ENCODE peak calls at places on chromosomes 5 and 9, in ten cellular contexts. O is CD4-positive, alpha-beta T cell; Z is body of pancreas; D is kidney; S is psoas muscle; M is WERI-Rb-1; R is RWPE1; Q is esophagus squamous epithelium; F is testis; I is AG04450. K is an unnamed sample.

GRCh38 chr9:120918931-120919638 is 7.5 kb downstream of the TRAF1 start:
- DNase-seq in O (no peak), Z (no peak), D (no peak), S (no peak), M (no peak), R (no peak), Q (no peak), F (peak), I (no peak), K (no peak)

GRCh38 chr9:89661391-89661949 is 56.7 kb downstream of the GADD45G start:
- DNase-seq in O (no peak), Z (no peak), D (no peak), S (no peak), M (peak), R (no peak), Q (no peak), F (peak), I (no peak), K (no peak)

GRCh38 chr5:78345485-78345884 is 14.9 kb upstream of the SCAMP1 start:
- DNase-seq in O (no peak), Z (no peak), D (no peak), S (no peak), M (no peak), R (no peak), Q (no peak), F (no peak), I (no peak), K (no peak)

GRCh38 chr5:58012103-58012502 is 447.8 kb downstream of the PLK2 start:
- DNase-seq in O (no peak), Z (no peak), D (no peak), S (no peak), M (no peak), R (no peak), Q (no peak), F (no peak), I (no peak), K (no peak)

GRCh38 chr5:78829811-78830499 is 155.2 kb downstream of the ARSB start:
- DNase-seq in O (no peak), Z (peak), D (peak), S (peak), M (no peak), R (no peak), Q (no peak), F (peak), I (no peak), K (no peak)

GRCh38 chr5:171300358-171300757 is 8.7 kb upstream of the TLX3 start:
- DNase-seq in O (no peak), Z (no peak), D (no peak), S (no peak), M (no peak), R (no peak), Q (no peak), F (no peak), I (no peak), K (no peak)

GRCh38 chr9:70438341-70438924 is 24.0 kb upstream of the KLF9 start:
- DNase-seq in O (no peak), Z (peak), D (peak), S (peak), M (peak), R (peak), Q (no peak), F (peak), I (no peak), K (peak)

GRCh38 chr9:87684627-87685204 is 41.2 kb upstream of the CTSL start:
- DNase-seq in O (no peak), Z (peak), D (no peak), S (peak), M (peak), R (peak), Q (no peak), F (peak), I (no peak), K (no peak)

GRCh38 chr5:110460837-110461236 is 265.6 kb downstream of the TMEM232 start:
- DNase-seq in O (no peak), Z (no peak), D (no peak), S (no peak), M (no peak), R (no peak), Q (no peak), F (no peak), I (no peak), K (no peak)

GRCh38 chr9:14343948-14344547 is 30.1 kb upstream of the NFIB start:
- DNase-seq in O (no peak), Z (no peak), D (no peak), S (peak), M (no peak), R (no peak), Q (no peak), F (peak), I (no peak), K (no peak)

GRCh38 chr5:94693043-94693822 is 74.8 kb downstream of the SLF1 start:
- DNase-seq in O (no peak), Z (no peak), D (no peak), S (no peak), M (no peak), R (peak), Q (no peak), F (no peak), I (peak), K (peak)

GRCh38 chr9:113986931-113987330 is 91.2 kb downstream of the AMBP start:
- DNase-seq in O (no peak), Z (no peak), D (no peak), S (no peak), M (no peak), R (no peak), Q (no peak), F (no peak), I (no peak), K (no peak)

GRCh38 chr5:31987985-31988710 is 186.0 kb downstream of the GOLPH3 start:
- DNase-seq in O (no peak), Z (no peak), D (no peak), S (no peak), M (no peak), R (peak), Q (no peak), F (no peak), I (peak), K (peak)

GRCh38 chr9:79382468-79382867 is 189.3 kb upstream of the TLE4 start:
- DNase-seq in O (no peak), Z (no peak), D (no peak), S (no peak), M (no peak), R (no peak), Q (no peak), F (no peak), I (no peak), K (no peak)

GRCh38 chr5:97929383-97929782 is 746.3 kb upstream of the RIOK2 start:
- DNase-seq in O (no peak), Z (no peak), D (no peak), S (no peak), M (no peak), R (no peak), Q (no peak), F (no peak), I (peak), K (no peak)

GRCh38 chr5:55441954-55442353 is 92.8 kb downstream of the PLPP1 start:
- DNase-seq in O (no peak), Z (no peak), D (no peak), S (no peak), M (no peak), R (no peak), Q (no peak), F (no peak), I (no peak), K (no peak)

GRCh38 chr5:944992-945685 is 52.5 kb downstream of the TRIP13 start:
- DNase-seq in O (no peak), Z (no peak), D (no peak), S (no peak), M (peak), R (no peak), Q (no peak), F (peak), I (no peak), K (no peak)

DNA sequence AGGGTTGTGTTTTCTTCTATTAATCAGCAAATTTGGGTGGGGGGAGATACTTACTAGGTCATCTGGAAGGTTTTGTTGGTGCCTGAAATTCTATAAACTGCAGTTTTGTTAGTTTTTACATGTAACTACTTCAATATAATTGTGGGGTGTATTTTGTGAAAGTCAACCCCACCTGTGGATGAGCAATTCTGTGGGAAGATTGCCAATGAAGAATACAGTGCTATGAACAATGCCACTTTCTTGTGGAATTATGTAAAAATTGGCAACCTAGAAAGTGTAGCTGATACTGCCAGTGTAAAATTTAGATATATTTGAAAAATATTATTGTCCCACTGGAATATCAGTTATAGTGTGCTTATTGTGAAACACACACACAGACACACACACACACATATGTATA is 80.7 kb downstream of the VCAN start:
- DNase-seq in O (no peak), Z (no peak), D (no peak), S (no peak), M (no peak), R (peak), Q (no peak), F (no peak), I (no peak), K (no peak)
- H3K27ac ChIP-seq in O (no peak), Z (no peak), D (no peak), S (no peak), M (no peak), R (no peak), Q (no peak), F (no peak), I (no peak), K (no peak)

DNA sequence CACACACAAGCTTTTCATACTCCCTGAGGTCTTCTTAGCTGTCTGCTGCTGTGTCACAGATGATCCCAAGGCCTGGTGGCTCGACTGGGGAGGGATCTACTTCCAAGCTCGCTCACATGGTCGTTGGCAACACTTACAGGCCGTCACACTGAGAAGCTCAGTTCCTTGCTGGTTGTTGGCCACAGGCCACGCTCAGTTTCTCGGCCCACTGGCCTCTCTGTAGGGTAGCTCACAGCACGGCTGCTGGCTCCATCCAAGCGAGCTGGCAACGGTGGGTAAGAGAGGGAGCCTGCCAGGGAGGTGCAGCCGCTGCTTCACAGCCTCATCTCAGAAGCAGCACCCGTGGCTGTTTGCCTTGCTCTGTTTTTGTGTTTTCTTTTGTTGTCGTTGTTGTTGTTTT is 43.8 kb upstream of the GFPT2 start:
- DNase-seq in O (no peak), Z (no peak), D (no peak), S (no peak), M (no peak), R (no peak), Q (no peak), F (no peak), I (no peak), K (no peak)
- H3K27ac ChIP-seq in O (no peak), Z (no peak), D (no peak), S (no peak), M (no peak), R (no peak), Q (no peak), F (no peak), I (no peak), K (no peak)

DNA sequence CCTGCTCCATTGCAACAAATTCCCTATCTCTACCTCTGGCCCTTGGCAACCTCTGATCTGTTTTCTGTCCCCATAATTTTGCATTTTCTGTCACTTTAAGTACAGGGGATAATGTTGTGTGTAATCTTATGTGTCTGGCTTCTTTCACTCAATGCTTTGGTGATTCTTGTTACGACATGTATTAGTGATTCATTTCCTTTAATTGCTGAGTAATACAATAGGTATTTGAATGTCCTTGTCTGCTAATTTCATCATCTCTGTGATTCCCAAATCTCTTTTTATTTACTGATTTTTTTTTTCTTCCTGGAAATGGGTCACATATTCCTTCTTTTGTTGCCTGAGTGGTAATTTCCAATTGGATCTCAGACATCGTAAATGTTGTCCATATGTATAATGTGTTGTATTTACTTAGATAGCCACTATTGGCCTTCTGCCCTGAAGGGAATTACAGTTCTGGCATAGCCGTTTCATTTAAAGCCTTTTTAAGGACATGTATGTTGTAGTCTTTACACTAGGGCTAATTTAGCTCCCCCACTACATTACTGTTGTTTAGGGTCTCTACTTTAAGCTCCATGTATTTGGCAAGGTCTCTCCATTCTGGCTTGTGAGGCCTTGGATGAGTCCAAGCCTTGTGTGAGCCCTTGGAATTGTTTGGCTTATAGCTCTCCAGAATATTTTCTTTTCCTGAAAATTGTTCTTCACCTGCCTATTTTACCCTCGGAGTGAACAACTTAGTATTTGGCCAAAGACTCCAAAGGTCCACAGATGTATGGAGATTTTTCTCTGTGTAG is 683.8 kb downstream of the LRRC70 start:
- DNase-seq in O (no peak), Z (no peak), D (no peak), S (no peak), M (no peak), R (peak), Q (no peak), F (no peak), I (no peak), K (peak)
- H3K27ac ChIP-seq in O (no peak), Z (no peak), D (no peak), S (no peak), M (no peak), R (no peak), Q (no peak), F (no peak), I (no peak), K (peak)

DNA sequence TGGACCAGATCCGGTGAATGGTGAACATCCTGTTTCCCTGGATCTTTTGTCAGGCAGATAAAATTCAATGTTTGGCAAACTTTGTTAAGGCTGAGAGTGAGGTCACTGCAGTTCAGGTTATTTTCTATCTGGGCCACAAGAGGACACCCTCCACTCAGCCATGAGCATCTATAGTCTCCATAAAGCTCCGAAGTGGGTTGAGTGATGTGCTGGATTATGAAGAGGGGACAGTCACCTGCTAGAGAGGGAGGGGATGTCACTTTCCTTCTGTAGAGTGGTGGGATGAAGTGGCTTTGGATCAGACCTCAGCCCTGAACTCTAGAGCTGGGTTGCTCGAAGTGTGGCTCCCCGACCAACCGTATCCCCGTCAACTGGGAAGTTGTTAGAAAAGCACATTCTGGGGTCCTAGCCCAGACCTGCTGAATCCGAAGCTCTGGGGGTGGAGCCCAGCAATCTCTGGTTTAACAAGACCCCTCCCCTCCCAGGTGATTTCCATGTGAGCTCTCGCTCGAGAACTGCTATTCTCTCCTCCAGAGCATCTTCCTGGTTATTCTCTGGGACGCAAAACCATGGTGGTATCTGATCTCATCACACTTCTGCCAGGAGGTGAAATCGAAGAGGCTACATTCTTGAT is 31.8 kb upstream of the FGF1 start:
- DNase-seq in O (no peak), Z (peak), D (no peak), S (no peak), M (peak), R (peak), Q (no peak), F (peak), I (peak), K (no peak)
- H3K27ac ChIP-seq in O (no peak), Z (no peak), D (no peak), S (no peak), M (no peak), R (no peak), Q (no peak), F (no peak), I (no peak), K (peak)

GRCh38 chr5:6676702-6677101 is 36.5 kb upstream of the TENT4A start:
- DNase-seq in O (no peak), Z (no peak), D (no peak), S (no peak), M (no peak), R (peak), Q (no peak), F (no peak), I (no peak), K (peak)
- H3K27ac ChIP-seq in O (no peak), Z (no peak), D (no peak), S (no peak), M (no peak), R (no peak), Q (no peak), F (no peak), I (no peak), K (no peak)